ENCODE peak calls at places on chromosomes 12 and 14, in nine cellular contexts. U is foreskin fibroblast, C is endothelial cell of umbilical vein, B is cardiac fibroblast, P is hepatocyte, G is left ventricle myocardium inferior, J is NB4, H is AG04449, D is body of pancreas. I is an unnamed sample.

GRCh38 chr12:39426636-39427245 is 16.2 kb downstream of the KIF21A start:
- DNase-seq in D (no peak), J (no peak), U (peak), P (no peak), G (no peak), C (no peak), H (no peak), B (peak), I (peak)

GRCh38 chr12:85653731-85654455 is 182.3 kb downstream of the RASSF9 start:
- DNase-seq in H (no peak), U (no peak), C (no peak), P (no peak), B (no peak), G (no peak), D (no peak), J (no peak), I (no peak)

GRCh38 chr14:102145395-102145794 is 5.7 kb downstream of the WDR20 start:
- DNase-seq in C (no peak), D (no peak), G (no peak), J (no peak), P (no peak), U (no peak), H (no peak), B (no peak), I (no peak)

GRCh38 chr14:23364164-23364571 is 804 bp downstream of the EFS start:
- DNase-seq in U (no peak), D (no peak), P (peak), J (no peak), H (no peak), B (no peak), G (no peak), C (no peak), I (no peak)

GRCh38 chr12:82687020-82687951 is 580 bp downstream of the TMTC2 start:
- DNase-seq in U (peak), J (peak), P (peak), G (peak), H (no peak), C (no peak), D (peak), B (peak), I (peak)

GRCh38 chr12:77152623-77153193 is 87.3 kb upstream of the E2F7 start:
- DNase-seq in J (peak), B (peak), P (peak), C (peak), U (peak), D (no peak), G (no peak), H (no peak), I (peak)

GRCh38 chr14:21902561-21903199 is 229.1 kb upstream of the OR4E1 start:
- DNase-seq in G (no peak), U (no peak), B (no peak), H (no peak), J (no peak), P (no peak), D (no peak), C (peak), I (no peak)

GRCh38 chr12:10384191-10384590 is 5.7 kb downstream of the KLRK1 start:
- DNase-seq in C (no peak), U (no peak), J (no peak), G (no peak), H (no peak), B (no peak), D (no peak), P (no peak), I (no peak)

GRCh38 chr12:42921741-42922511 is 332.4 kb upstream of the PRICKLE1 start:
- DNase-seq in C (peak), P (peak), U (peak), H (peak), G (no peak), D (no peak), J (no peak), B (no peak), I (no peak)

GRCh38 chr14:83478741-83479140 is 1945.1 kb upstream of the SEL1L start:
- DNase-seq in U (no peak), P (no peak), D (no peak), G (no peak), C (no peak), J (no peak), H (no peak), B (peak), I (no peak)

GRCh38 chr14:92407395-92407794 is 84.4 kb downstream of the SLC24A4 start:
- DNase-seq in G (no peak), U (no peak), H (no peak), J (peak), D (no peak), C (no peak), P (no peak), B (peak), I (no peak)

GRCh38 chr12:87266305-87266704 is 762.9 kb downstream of the C12orf50 start:
- DNase-seq in H (no peak), P (peak), G (no peak), J (peak), U (no peak), C (no peak), B (no peak), D (no peak), I (no peak)

GRCh38 chr14:50773632-50774541 is 57.1 kb downstream of the NIN start:
- DNase-seq in U (peak), H (no peak), J (peak), D (peak), G (no peak), P (peak), B (peak), C (peak), I (peak)

GRCh38 chr12:95239216-95239615 is 21.6 kb downstream of the VEZT start:
- DNase-seq in C (no peak), H (no peak), B (no peak), J (no peak), D (no peak), U (no peak), P (no peak), G (no peak), I (no peak)

DNA sequence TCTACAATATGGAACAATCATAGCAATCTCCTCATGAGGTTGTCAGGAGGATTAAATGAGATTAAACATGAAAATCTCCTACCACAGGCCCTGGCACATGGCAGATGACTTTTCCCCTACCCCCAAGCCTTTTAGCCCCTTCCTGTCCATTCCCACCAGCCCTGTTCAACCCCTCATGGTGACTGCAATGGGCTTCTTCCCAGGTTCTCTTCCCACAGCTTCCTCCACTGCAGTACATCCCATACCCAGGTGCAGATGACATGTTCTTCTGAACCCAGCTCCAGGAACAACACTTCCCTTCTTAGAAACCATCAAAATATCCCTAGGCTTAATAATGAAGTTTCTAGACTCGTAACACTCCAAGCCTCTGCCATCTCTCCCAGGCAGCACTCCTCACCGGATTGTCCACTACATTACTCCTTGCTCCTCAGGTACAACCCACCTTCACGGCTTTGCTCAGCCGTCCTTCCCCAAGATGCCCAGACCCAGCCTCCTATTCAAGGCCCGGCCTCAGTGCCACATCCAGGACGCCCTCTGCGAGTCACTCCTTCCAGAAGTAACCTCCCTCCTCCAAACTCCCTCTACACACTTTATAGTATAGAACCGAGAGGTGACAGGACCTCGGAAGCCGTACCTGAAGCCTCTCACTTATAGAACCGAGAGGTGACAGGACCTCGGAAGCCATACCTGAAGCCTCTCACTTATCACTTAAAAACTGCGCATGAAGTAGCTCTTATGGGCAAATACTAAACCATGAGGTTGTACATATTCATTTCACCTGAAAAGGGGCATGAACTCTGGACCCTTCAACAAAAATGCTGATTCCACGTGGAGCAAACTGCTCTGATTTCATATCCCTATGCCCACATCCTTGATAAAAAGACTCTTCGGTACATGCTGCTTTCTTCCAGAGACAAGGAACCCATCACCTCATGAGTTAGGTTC is 1.5 kb downstream of the CRACR2A start:
- DNase-seq in B (no peak), P (no peak), H (no peak), D (no peak), U (no peak), J (peak), C (no peak), G (no peak), I (no peak)
- TF ChIP-seq CTCF in B (no peak), P (no peak), H (no peak), D (no peak), U (no peak), J (no peak), C (no peak), G (no peak), I (no peak)

GRCh38 chr14:104799239-104799599 is 1.7 kb upstream of the ZBTB42 start:
- DNase-seq in C (no peak), D (no peak), J (no peak), P (no peak), B (no peak), G (no peak), U (no peak), H (no peak), I (no peak)
- H3K4me3 ChIP-seq in C (no peak), D (no peak), J (no peak), P (no peak), B (no peak), G (no peak), U (no peak), H (no peak), I (no peak)

GRCh38 chr12:91496337-91496736 is 313.7 kb upstream of the DCN start:
- DNase-seq in J (no peak), H (no peak), C (peak), D (no peak), P (peak), U (no peak), G (no peak), B (peak), I (no peak)

GRCh38 chr12:91492648-91493047 is 310.0 kb upstream of the DCN start:
- DNase-seq in P (peak), J (no peak), G (no peak), U (no peak), C (peak), B (peak), D (no peak), H (no peak), I (no peak)

GRCh38 chr12:91490667-91491309 is 308.2 kb upstream of the DCN start:
- DNase-seq in J (no peak), D (no peak), C (no peak), B (no peak), P (no peak), G (no peak), U (no peak), H (no peak), I (no peak)

GRCh38 chr12:91493308-91493707 is 310.7 kb upstream of the DCN start:
- DNase-seq in C (peak), J (no peak), U (peak), H (no peak), D (no peak), P (no peak), G (no peak), B (peak), I (no peak)
- TF ChIP-seq CTCF in C (no peak), J (no peak), U (no peak), H (no peak), D (no peak), P (no peak), G (no peak), B (no peak), I (no peak)

GRCh38 chr12:53998900-53999236 is 1.1 kb upstream of the HOXC9 start:
- DNase-seq in J (no peak), C (no peak), G (no peak), P (no peak), D (no peak), U (no peak), B (no peak), H (no peak), I (no peak)
- H3K4me3 ChIP-seq in J (no peak), C (no peak), G (no peak), P (no peak), D (no peak), U (peak), B (no peak), H (peak), I (no peak)

DNA sequence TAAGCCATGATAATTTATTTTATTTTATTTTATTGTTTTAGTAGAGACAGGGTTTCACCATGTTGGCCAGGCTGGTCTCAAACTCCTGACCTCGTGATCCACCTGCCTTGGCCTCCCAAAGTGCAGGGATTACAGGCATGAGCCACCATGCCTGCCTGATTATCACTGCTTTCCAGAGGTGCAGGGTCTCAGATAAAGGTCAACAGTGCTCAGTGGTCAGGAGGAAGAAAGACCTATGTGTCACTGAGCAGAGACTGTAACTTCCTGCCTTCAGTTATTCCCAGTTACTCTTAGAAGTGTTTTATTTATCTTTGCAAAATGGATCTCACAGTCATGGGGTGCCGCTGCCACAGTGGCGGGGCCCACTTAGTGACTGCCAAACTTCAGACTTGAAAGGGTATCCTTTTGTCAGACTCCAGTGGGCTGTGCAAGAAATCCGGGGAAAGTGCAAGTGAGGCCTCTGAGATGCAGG is 59.3 kb upstream of the BICD1 start:
- DNase-seq in G (no peak), D (no peak), P (no peak), H (no peak), J (no peak), U (no peak), C (peak), B (no peak), I (no peak)
- TF ChIP-seq CTCF in G (no peak), D (no peak), P (no peak), H (no peak), J (no peak), U (no peak), C (no peak), B (no peak), I (no peak)

GRCh38 chr12:104721065-104721458 is 237.0 kb downstream of the SLC41A2 start:
- DNase-seq in U (no peak), G (no peak), B (no peak), D (no peak), C (no peak), H (no peak), J (no peak), P (no peak), I (no peak)
- H3K4me3 ChIP-seq in U (no peak), G (peak), B (no peak), D (no peak), C (no peak), H (no peak), J (no peak), P (no peak), I (no peak)

GRCh38 chr14:99389171-99389826 is 91.4 kb downstream of the SETD3 start:
- DNase-seq in G (no peak), C (peak), U (peak), D (peak), H (no peak), P (peak), B (peak), J (peak), I (peak)
- TF ChIP-seq CTCF in G (peak), C (peak), U (peak), D (peak), H (peak), P (peak), B (peak), J (peak), I (peak)

DNA sequence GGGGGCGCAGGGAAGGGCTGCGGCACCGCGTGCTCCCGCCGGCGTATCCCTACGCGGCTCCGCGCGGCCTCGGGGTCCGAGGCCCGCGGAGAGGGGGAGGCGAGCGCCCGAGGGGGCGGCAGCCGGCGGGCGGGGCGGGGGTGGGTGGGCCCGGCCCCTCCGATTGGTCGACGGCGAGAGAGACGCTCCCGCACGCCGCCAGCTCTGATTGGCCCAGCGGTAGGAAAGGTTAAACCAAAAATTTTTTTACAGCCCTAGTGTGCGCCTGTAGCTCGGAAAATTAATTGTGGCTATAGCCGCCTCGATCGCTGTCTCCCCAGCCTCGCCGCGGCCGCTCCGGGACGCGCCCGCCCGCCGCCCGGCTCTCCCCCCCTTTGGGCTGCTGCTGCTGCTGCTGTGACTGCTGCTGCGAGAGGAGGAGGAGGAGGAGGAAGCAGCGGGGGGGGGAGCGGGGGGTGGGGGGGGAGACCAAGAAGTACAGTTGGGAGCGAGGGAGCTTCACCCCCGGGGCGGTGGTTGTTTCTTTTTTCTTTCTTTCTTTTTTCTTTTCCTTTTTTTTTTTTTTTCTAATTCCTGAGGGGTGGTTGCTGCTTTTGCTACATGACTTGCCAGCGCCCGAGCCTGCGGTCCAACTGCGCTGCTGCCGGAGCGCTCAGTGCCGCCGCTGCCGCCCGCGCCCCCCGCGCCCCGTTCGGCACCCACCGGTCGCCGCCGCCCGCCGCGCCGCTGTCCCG is at the start of gene FOXG1:
- DNase-seq in U (peak), C (no peak), D (no peak), G (no peak), H (no peak), J (no peak), B (no peak), P (no peak), I (peak)
- H3K4me3 ChIP-seq in U (peak), C (no peak), D (no peak), G (peak), H (peak), J (no peak), B (peak), P (peak), I (peak)

I was measured in fibroblast of the aortic adventitia.